ENCODE peak calls at places on chromosomes 7 and 10, in four cellular contexts. One of them, this sample, is unnamed.

GRCh38 chr10:12594448-12594944 is 245.1 kb downstream of the CAMK1D start:
- DNase-seq in fibroblast of pulmonary artery: no peak
- DNase-seq in tibial artery: no peak
- DNase-seq in BE2C: no peak
- DNase-seq in this sample: no peak

GRCh38 chr7:151599401-151600227 is 79.9 kb upstream of the RHEB start:
- DNase-seq in fibroblast of pulmonary artery: peak
- DNase-seq in tibial artery: peak
- DNase-seq in BE2C: no peak
- DNase-seq in this sample: peak

GRCh38 chr10:44756235-44756634 is 154.9 kb upstream of the TMEM72 start:
- DNase-seq in fibroblast of pulmonary artery: peak
- DNase-seq in tibial artery: no peak
- DNase-seq in BE2C: no peak
- DNase-seq in this sample: no peak

GRCh38 chr7:99531354-99531765 is 20.6 kb downstream of the FAM200A start:
- DNase-seq in fibroblast of pulmonary artery: peak
- DNase-seq in tibial artery: no peak
- DNase-seq in BE2C: no peak
- DNase-seq in this sample: no peak

GRCh38 chr7:111806232-111806631 is 243.9 kb upstream of the IMMP2L start:
- DNase-seq in fibroblast of pulmonary artery: no peak
- DNase-seq in tibial artery: no peak
- DNase-seq in BE2C: no peak
- DNase-seq in this sample: no peak

GRCh38 chr7:157757776-157758467 is 421.1 kb downstream of the DNAJB6 start:
- DNase-seq in fibroblast of pulmonary artery: no peak
- DNase-seq in tibial artery: no peak
- DNase-seq in BE2C: no peak
- DNase-seq in this sample: no peak

GRCh38 chr10:132654708-132655661 is 117.4 kb downstream of the INPP5A start:
- DNase-seq in fibroblast of pulmonary artery: peak
- DNase-seq in tibial artery: no peak
- DNase-seq in BE2C: peak
- DNase-seq in this sample: peak

GRCh38 chr10:124185074-124185473 is 91.7 kb upstream of the CHST15 start:
- DNase-seq in fibroblast of pulmonary artery: no peak
- DNase-seq in tibial artery: no peak
- DNase-seq in BE2C: no peak
- DNase-seq in this sample: no peak

GRCh38 chr10:63064706-63065105 is 68.4 kb upstream of the NRBF2 start:
- DNase-seq in fibroblast of pulmonary artery: peak
- DNase-seq in tibial artery: no peak
- DNase-seq in BE2C: no peak
- DNase-seq in this sample: no peak

GRCh38 chr10:46995234-46995633 is 84.0 kb downstream of the PTPN20 start:
- DNase-seq in fibroblast of pulmonary artery: no peak
- DNase-seq in tibial artery: no peak
- DNase-seq in BE2C: no peak
- DNase-seq in this sample: no peak

GRCh38 chr7:137920637-137921473 is 74.1 kb upstream of the DGKI start:
- DNase-seq in fibroblast of pulmonary artery: peak
- DNase-seq in tibial artery: no peak
- DNase-seq in BE2C: no peak
- DNase-seq in this sample: peak

GRCh38 chr7:157278167-157278790 is 58.5 kb upstream of the DNAJB6 start:
- DNase-seq in fibroblast of pulmonary artery: no peak
- DNase-seq in tibial artery: no peak
- DNase-seq in BE2C: no peak
- DNase-seq in this sample: no peak

GRCh38 chr7:1705856-1706255 is 35.8 kb downstream of the ELFN1 start:
- DNase-seq in fibroblast of pulmonary artery: no peak
- DNase-seq in tibial artery: no peak
- DNase-seq in BE2C: peak
- DNase-seq in this sample: no peak

GRCh38 chr7:4797858-4798705 is 22.7 kb downstream of the AP5Z1 start:
- DNase-seq in fibroblast of pulmonary artery: peak
- DNase-seq in tibial artery: no peak
- DNase-seq in BE2C: peak
- DNase-seq in this sample: peak

GRCh38 chr7:140996-141395 is 51.4 kb upstream of the FAM20C start:
- DNase-seq in fibroblast of pulmonary artery: no peak
- DNase-seq in tibial artery: no peak
- DNase-seq in BE2C: no peak
- DNase-seq in this sample: peak

GRCh38 chr7:142880886-142881505 is 4.5 kb downstream of the TRPV6 start:
- DNase-seq in fibroblast of pulmonary artery: peak
- DNase-seq in tibial artery: no peak
- DNase-seq in BE2C: no peak
- DNase-seq in this sample: no peak

GRCh38 chr7:150388709-150389531 is 9.8 kb downstream of the ZNF775 start:
- DNase-seq in fibroblast of pulmonary artery: peak
- DNase-seq in tibial artery: peak
- DNase-seq in BE2C: peak
- DNase-seq in this sample: peak

GRCh38 chr10:117148284-117148683 is 10.2 kb upstream of the VAX1 start:
- DNase-seq in fibroblast of pulmonary artery: no peak
- DNase-seq in tibial artery: no peak
- DNase-seq in BE2C: no peak
- DNase-seq in this sample: no peak

GRCh38 chr10:83233691-83234090 is 905.6 kb upstream of the GHITM start:
- DNase-seq in fibroblast of pulmonary artery: no peak
- DNase-seq in tibial artery: no peak
- DNase-seq in BE2C: no peak
- DNase-seq in this sample: no peak

GRCh38 chr10:110273474-110273873 is 31.2 kb downstream of the SMNDC1 start:
- DNase-seq in fibroblast of pulmonary artery: peak
- DNase-seq in tibial artery: peak
- DNase-seq in BE2C: no peak
- DNase-seq in this sample: peak

GRCh38 chr10:71246591-71247143 is 34.3 kb downstream of the UNC5B start:
- DNase-seq in fibroblast of pulmonary artery: no peak
- DNase-seq in tibial artery: no peak
- DNase-seq in BE2C: no peak
- DNase-seq in this sample: no peak

GRCh38 chr7:66905689-66906088 is 15.3 kb upstream of the TMEM248 start:
- DNase-seq in fibroblast of pulmonary artery: no peak
- DNase-seq in tibial artery: no peak
- DNase-seq in BE2C: no peak
- DNase-seq in this sample: no peak

GRCh38 chr7:98423043-98423442 is 22.2 kb upstream of the BAIAP2L1 start:
- DNase-seq in fibroblast of pulmonary artery: peak
- DNase-seq in tibial artery: no peak
- DNase-seq in BE2C: no peak
- DNase-seq in this sample: no peak

GRCh38 chr7:141073173-141073640 is 657 bp upstream of the TMEM178B start:
- DNase-seq in fibroblast of pulmonary artery: peak
- DNase-seq in tibial artery: no peak
- DNase-seq in BE2C: peak
- DNase-seq in this sample: peak

GRCh38 chr10:99870051-99870730 is 87.8 kb downstream of the ABCC2 start:
- DNase-seq in fibroblast of pulmonary artery: no peak
- DNase-seq in tibial artery: no peak
- DNase-seq in BE2C: no peak
- DNase-seq in this sample: no peak

GRCh38 chr10:60917331-60918280 is 26.4 kb downstream of the RHOBTB1 start:
- DNase-seq in fibroblast of pulmonary artery: no peak
- DNase-seq in tibial artery: no peak
- DNase-seq in BE2C: no peak
- DNase-seq in this sample: no peak

GRCh38 chr7:43721193-43721806 is 8.0 kb downstream of the COA1 start:
- DNase-seq in fibroblast of pulmonary artery: peak
- DNase-seq in tibial artery: no peak
- DNase-seq in BE2C: no peak
- DNase-seq in this sample: no peak

GRCh38 chr7:8213381-8213780 is 48.6 kb downstream of the ICA1 start:
- DNase-seq in fibroblast of pulmonary artery: no peak
- DNase-seq in tibial artery: no peak
- DNase-seq in BE2C: no peak
- DNase-seq in this sample: no peak
- H3K4me3 ChIP-seq in fibroblast of pulmonary artery: no peak
- H3K4me3 ChIP-seq in tibial artery: no peak
- H3K4me3 ChIP-seq in BE2C: no peak
- H3K4me3 ChIP-seq in this sample: no peak

GRCh38 chr7:139106959-139107358 is 2.6 kb downstream of the ZC3HAV1 start:
- DNase-seq in fibroblast of pulmonary artery: no peak
- DNase-seq in tibial artery: no peak
- DNase-seq in BE2C: no peak
- DNase-seq in this sample: no peak
- H3K4me3 ChIP-seq in fibroblast of pulmonary artery: no peak
- H3K4me3 ChIP-seq in tibial artery: peak
- H3K4me3 ChIP-seq in BE2C: peak
- H3K4me3 ChIP-seq in this sample: no peak

GRCh38 chr10:122221958-122222357 is 49.1 kb upstream of the BTBD16 start:
- DNase-seq in fibroblast of pulmonary artery: no peak
- DNase-seq in tibial artery: no peak
- DNase-seq in BE2C: no peak
- DNase-seq in this sample: no peak
- H3K4me3 ChIP-seq in fibroblast of pulmonary artery: no peak
- H3K4me3 ChIP-seq in tibial artery: no peak
- H3K4me3 ChIP-seq in BE2C: no peak
- H3K4me3 ChIP-seq in this sample: no peak

GRCh38 chr10:129971381-129972144 is 7.5 kb upstream of the EBF3 start:
- DNase-seq in fibroblast of pulmonary artery: peak
- DNase-seq in tibial artery: peak
- DNase-seq in BE2C: peak
- DNase-seq in this sample: no peak

GRCh38 chr10:129970404-129971364 is 6.6 kb upstream of the EBF3 start:
- DNase-seq in fibroblast of pulmonary artery: no peak
- DNase-seq in tibial artery: no peak
- DNase-seq in BE2C: no peak
- DNase-seq in this sample: no peak

GRCh38 chr10:129973674-129974059 is 9.6 kb upstream of the EBF3 start:
- DNase-seq in fibroblast of pulmonary artery: no peak
- DNase-seq in tibial artery: no peak
- DNase-seq in BE2C: no peak
- DNase-seq in this sample: no peak

GRCh38 chr10:129972145-129972965 is 8.3 kb upstream of the EBF3 start:
- DNase-seq in fibroblast of pulmonary artery: no peak
- DNase-seq in tibial artery: no peak
- DNase-seq in BE2C: no peak
- DNase-seq in this sample: no peak

DNA sequence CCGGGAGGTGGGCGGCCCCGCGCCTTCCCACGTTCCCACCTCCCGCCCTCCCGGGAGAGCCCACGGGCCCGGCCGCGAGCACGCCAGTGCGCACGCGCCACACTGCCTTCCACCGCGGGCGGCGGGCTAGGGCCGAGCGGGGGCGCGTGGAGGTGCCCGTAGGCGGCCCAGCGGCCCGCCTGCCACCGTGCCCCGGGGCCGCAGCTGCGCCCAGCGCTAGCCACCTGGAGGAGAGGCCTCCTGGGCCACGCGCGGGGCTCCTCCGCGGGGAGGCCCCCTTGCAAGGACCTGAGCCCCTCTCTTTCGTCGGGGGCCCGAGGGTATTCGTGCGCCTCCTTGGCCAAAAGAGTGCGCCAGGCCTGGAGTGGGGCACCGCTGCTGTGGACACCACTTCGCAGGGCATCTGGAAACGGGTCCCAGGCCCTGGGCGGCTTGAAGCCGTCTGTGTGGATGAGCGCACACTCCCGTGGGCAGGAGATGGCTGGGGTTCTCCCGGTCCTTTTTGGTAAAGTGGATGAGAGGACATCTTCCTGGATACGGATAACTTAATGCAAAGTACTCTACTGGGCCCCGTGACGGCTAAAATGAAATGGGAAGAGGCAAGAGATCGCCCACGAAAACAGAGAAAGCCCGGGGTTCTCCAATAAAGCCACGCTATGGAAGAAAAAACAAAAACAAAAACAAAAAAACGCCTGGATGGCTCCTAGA is 9.0 kb upstream of the EBF3 start:
- DNase-seq in fibroblast of pulmonary artery: no peak
- DNase-seq in tibial artery: no peak
- DNase-seq in BE2C: no peak
- DNase-seq in this sample: no peak
- H3K4me3 ChIP-seq in fibroblast of pulmonary artery: no peak
- H3K4me3 ChIP-seq in tibial artery: no peak
- H3K4me3 ChIP-seq in BE2C: no peak
- H3K4me3 ChIP-seq in this sample: no peak

DNA sequence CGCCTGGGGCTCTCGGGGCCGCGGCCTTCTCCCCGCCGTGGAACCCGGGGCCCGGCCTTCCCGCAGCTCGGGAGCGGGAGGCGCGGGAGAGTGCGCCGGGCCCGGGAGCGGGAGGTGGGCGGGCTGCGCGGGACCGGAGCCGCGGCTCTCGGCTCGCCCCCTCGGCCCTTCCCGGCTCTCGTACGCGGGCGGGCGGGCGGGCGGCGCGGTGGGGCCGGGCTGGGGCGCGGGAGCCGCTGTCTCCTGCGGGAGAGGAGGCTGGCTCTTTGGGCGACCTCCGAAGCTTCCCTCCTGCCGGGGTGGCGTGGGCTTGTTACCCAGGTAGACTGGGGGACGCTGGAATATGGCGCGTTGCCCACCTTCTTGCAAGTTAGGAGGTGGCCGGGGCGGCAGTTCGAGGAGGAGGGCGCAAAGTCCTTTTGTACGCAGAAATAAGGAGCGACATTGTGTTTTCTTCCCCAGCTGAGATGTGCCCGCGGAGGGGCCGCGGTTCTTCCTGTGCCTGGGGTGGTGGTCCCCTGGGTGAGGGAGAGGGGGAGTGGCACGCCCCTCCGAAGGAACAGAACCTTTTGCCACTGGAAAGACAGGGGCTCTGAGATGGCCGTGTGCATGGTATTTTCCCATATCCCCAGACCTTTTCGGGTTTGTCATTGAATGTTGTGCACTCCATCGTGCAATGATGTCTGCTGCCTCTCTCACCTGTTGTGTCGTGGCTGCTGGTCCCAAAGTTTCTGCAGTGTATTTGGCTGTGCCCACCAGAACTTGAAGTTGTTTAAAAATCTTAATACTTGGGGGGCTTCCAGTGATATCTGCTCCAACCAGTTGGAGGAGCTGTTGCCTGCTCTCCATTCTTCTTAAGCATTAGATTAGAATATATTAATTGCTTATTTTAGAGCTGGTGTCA is 844 bp downstream of the NRF1 start:
- DNase-seq in fibroblast of pulmonary artery: peak
- DNase-seq in tibial artery: peak
- DNase-seq in BE2C: peak
- DNase-seq in this sample: peak
- H3K4me3 ChIP-seq in fibroblast of pulmonary artery: peak
- H3K4me3 ChIP-seq in tibial artery: peak
- H3K4me3 ChIP-seq in BE2C: peak
- H3K4me3 ChIP-seq in this sample: peak

GRCh38 chr10:25177093-25177753 is 2.4 kb downstream of the GPR158 start:
- DNase-seq in fibroblast of pulmonary artery: no peak
- DNase-seq in tibial artery: no peak
- DNase-seq in BE2C: no peak
- DNase-seq in this sample: no peak
- H3K4me3 ChIP-seq in fibroblast of pulmonary artery: peak
- H3K4me3 ChIP-seq in tibial artery: no peak
- H3K4me3 ChIP-seq in BE2C: peak
- H3K4me3 ChIP-seq in this sample: no peak

This sample was measured in uterus.